ENCODE peak calls at places on chromosomes 13 and 19, in four cellular contexts. I is fibroblast of mammary gland; L is neural crest cell; Y is CD8-positive, alpha-beta T cell. W is an unnamed sample.

GRCh38 chr13:112931028-112931934 is 37.7 kb upstream of the MCF2L start:
- DNase-seq in I (peak), L (peak), Y (no peak), W (no peak)

GRCh38 chr13:107208889-107209288 is 641.0 kb upstream of the ARGLU1 start:
- DNase-seq in I (no peak), L (no peak), Y (no peak), W (no peak)

GRCh38 chr19:15249560-15249874 is 17.3 kb upstream of the EPHX3 start:
- DNase-seq in I (no peak), L (no peak), Y (no peak), W (no peak)

GRCh38 chr19:5372572-5373200 is 32.1 kb upstream of the PTPRS start:
- DNase-seq in I (no peak), L (no peak), Y (no peak), W (no peak)

GRCh38 chr13:35565273-35565672 is 88.8 kb upstream of the MAB21L1 start:
- DNase-seq in I (no peak), L (no peak), Y (no peak), W (no peak)

GRCh38 chr13:33934343-33934742 is 116.4 kb downstream of the RFC3 start:
- DNase-seq in I (no peak), L (no peak), Y (no peak), W (no peak)

GRCh38 chr19:18239303-18239702 is 13.1 kb upstream of the PDE4C start:
- DNase-seq in I (no peak), L (no peak), Y (no peak), W (no peak)

GRCh38 chr13:78137404-78138142 is 218.9 kb upstream of the EDNRB start:
- DNase-seq in I (peak), L (peak), Y (no peak), W (peak)

GRCh38 chr19:48813123-48813911 is 2.5 kb upstream of the BCAT2 start:
- DNase-seq in I (no peak), L (no peak), Y (no peak), W (peak)

GRCh38 chr19:19659646-19660245 is 3.7 kb downstream of the ATP13A1 start:
- DNase-seq in I (no peak), L (no peak), Y (no peak), W (no peak)

GRCh38 chr19:54674021-54674617 is 11.3 kb downstream of the LILRB4 start:
- DNase-seq in I (peak), L (no peak), Y (no peak), W (peak)

GRCh38 chr19:29711584-29712132 is 3.4 kb downstream of the C19orf12 start:
- DNase-seq in I (no peak), L (no peak), Y (no peak), W (no peak)

GRCh38 chr13:77751513-77752456 is 54.3 kb downstream of the SLAIN1 start:
- DNase-seq in I (peak), L (peak), Y (no peak), W (peak)

GRCh38 chr13:33349996-33350826 is 64.7 kb upstream of the STARD13 start:
- DNase-seq in I (peak), L (peak), Y (no peak), W (peak)

GRCh38 chr19:49338023-49338677 is 2.9 kb downstream of the CD37 start:
- DNase-seq in I (no peak), L (no peak), Y (no peak), W (peak)

GRCh38 chr19:10289836-10290438 is at the start of gene ICAM5:
- DNase-seq in I (no peak), L (no peak), Y (no peak), W (no peak)

GRCh38 chr19:15616627-15617270 is 1.7 kb downstream of the CYP4F8 start:
- DNase-seq in I (no peak), L (no peak), Y (no peak), W (no peak)

GRCh38 chr19:48578891-48579290 is 26.9 kb downstream of the SULT2B1 start:
- DNase-seq in I (no peak), L (no peak), Y (no peak), W (no peak)

GRCh38 chr13:73138276-73138950 is 79.6 kb downstream of the KLF5 start:
- DNase-seq in I (peak), L (no peak), Y (no peak), W (no peak)

GRCh38 chr13:24630851-24631341 is 49.3 kb upstream of the ATP12A start:
- DNase-seq in I (peak), L (no peak), Y (no peak), W (no peak)

GRCh38 chr19:282501-282900 is 8.7 kb downstream of the PLPP2 start:
- DNase-seq in I (no peak), L (no peak), Y (no peak), W (no peak)

GRCh38 chr13:85520445-85520844 is 278.8 kb downstream of the SLITRK6 start:
- DNase-seq in I (peak), L (no peak), Y (no peak), W (no peak)

GRCh38 chr19:4057913-4058695 is 8.6 kb downstream of the ZBTB7A start:
- DNase-seq in I (peak), L (no peak), Y (no peak), W (no peak)

GRCh38 chr13:112618501-112618900 is 30.5 kb upstream of the TUBGCP3 start:
- DNase-seq in I (no peak), L (no peak), Y (no peak), W (no peak)

GRCh38 chr13:25300861-25301346 is 521 bp upstream of the NUP58 start:
- DNase-seq in I (peak), L (no peak), Y (no peak), W (no peak)

GRCh38 chr13:50449465-50449864 is 394.0 kb downstream of the DLEU7 start:
- DNase-seq in I (no peak), L (no peak), Y (no peak), W (no peak)

GRCh38 chr13:65894049-65894448 is 1336.1 kb downstream of the PCDH9 start:
- DNase-seq in I (no peak), L (no peak), Y (no peak), W (no peak)

GRCh38 chr19:44677019-44677809 is 5.9 kb downstream of the CEACAM19 start:
- DNase-seq in I (peak), L (no peak), Y (no peak), W (no peak)

GRCh38 chr13:32384702-32385101 is 43.2 kb downstream of the N4BP2L1 start:
- DNase-seq in I (no peak), L (no peak), Y (no peak), W (no peak)

GRCh38 chr19:35089554-35089953 is 26.1 kb upstream of the FXYD3 start:
- DNase-seq in I (no peak), L (no peak), Y (no peak), W (no peak)

GRCh38 chr19:56111601-56112312 is 9.3 kb downstream of the ZNF787 start:
- DNase-seq in I (no peak), L (no peak), Y (peak), W (peak)

GRCh38 chr13:49821216-49821820 is 28.8 kb upstream of the KPNA3 start:
- DNase-seq in I (no peak), L (no peak), Y (no peak), W (no peak)

GRCh38 chr13:32228330-32229041 is 86.7 kb downstream of the ZAR1L start:
- DNase-seq in I (peak), L (no peak), Y (no peak), W (no peak)

GRCh38 chr13:85709721-85710120 is 89.5 kb downstream of the SLITRK6 start:
- DNase-seq in I (no peak), L (no peak), Y (no peak), W (no peak)

GRCh38 chr13:73879346-73880020 is 254.7 kb downstream of the KLF12 start:
- DNase-seq in I (no peak), L (no peak), Y (no peak), W (no peak)

GRCh38 chr13:30576528-30576927 is 41.2 kb upstream of the USPL1 start:
- DNase-seq in I (peak), L (no peak), Y (peak), W (no peak)

GRCh38 chr19:46717034-46717715 is at the start of gene PRKD2:
- DNase-seq in I (peak), L (peak), Y (peak), W (peak)

GRCh38 chr19:46714523-46715106 is 2.3 kb downstream of the PRKD2 start:
- DNase-seq in I (no peak), L (no peak), Y (peak), W (peak)

GRCh38 chr19:46715620-46716012 is 1.3 kb downstream of the PRKD2 start:
- DNase-seq in I (no peak), L (no peak), Y (no peak), W (no peak)

GRCh38 chr19:46716672-46717033 is 261 bp downstream of the PRKD2 start:
- DNase-seq in I (no peak), L (no peak), Y (no peak), W (peak)

GRCh38 chr19:46716013-46716671 is 772 bp downstream of the PRKD2 start:
- DNase-seq in I (no peak), L (peak), Y (no peak), W (no peak)
- TF ChIP-seq CTCF in I (no peak), L (peak), Y (no peak), W (no peak)

GRCh38 chr19:41321600-41322270 is 11.8 kb downstream of the CCDC97 start:
- DNase-seq in I (peak), L (peak), Y (no peak), W (peak)
- TF ChIP-seq CTCF in I (peak), L (peak), Y (no peak), W (peak)

GRCh38 chr13:23161176-23161825 is 19.5 kb upstream of the SGCG start:
- DNase-seq in I (no peak), L (no peak), Y (no peak), W (no peak)

GRCh38 chr13:23159587-23160240 is 21.1 kb upstream of the SGCG start:
- DNase-seq in I (no peak), L (peak), Y (no peak), W (peak)

GRCh38 chr13:23160241-23161175 is 20.3 kb upstream of the SGCG start:
- DNase-seq in I (no peak), L (peak), Y (no peak), W (peak)

DNA sequence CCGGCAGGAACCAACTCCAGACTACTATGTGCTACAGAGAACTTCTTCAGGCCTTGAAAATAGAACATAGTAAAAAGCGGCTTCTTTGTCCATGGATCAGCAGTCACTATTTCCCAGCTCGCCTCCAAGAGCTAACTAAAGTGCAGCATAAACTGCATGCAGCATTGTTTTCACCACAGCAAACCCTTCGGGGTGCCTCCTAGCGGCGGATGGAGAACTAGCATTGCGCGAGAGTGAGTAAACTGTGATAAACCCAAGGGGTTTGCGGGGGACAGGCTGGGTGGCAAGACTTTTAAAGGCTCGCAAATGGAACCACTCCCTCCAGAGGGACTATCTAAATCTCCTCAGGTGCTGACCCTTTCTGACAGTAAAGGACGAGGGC is 21.6 kb upstream of the SGCG start:
- DNase-seq in I (peak), L (peak), Y (no peak), W (peak)
- TF ChIP-seq CTCF in I (peak), L (peak), Y (no peak), W (peak)

GRCh38 chr13:42875448-42876269 is 94.3 kb downstream of the FAM216B start:
- DNase-seq in I (peak), L (peak), Y (no peak), W (peak)
- TF ChIP-seq CTCF in I (peak), L (peak), Y (no peak), W (no peak)

GRCh38 chr13:44818016-44818415 is 171.3 kb downstream of the NUFIP1 start:
- DNase-seq in I (no peak), L (no peak), Y (no peak), W (no peak)

GRCh38 chr13:44819762-44820161 is 169.5 kb downstream of the NUFIP1 start:
- DNase-seq in I (no peak), L (no peak), Y (no peak), W (no peak)

GRCh38 chr13:44819245-44819644 is 170.0 kb downstream of the NUFIP1 start:
- DNase-seq in I (peak), L (no peak), Y (no peak), W (no peak)

GRCh38 chr13:44816701-44817684 is 172.3 kb downstream of the NUFIP1 start:
- DNase-seq in I (peak), L (no peak), Y (no peak), W (no peak)

DNA sequence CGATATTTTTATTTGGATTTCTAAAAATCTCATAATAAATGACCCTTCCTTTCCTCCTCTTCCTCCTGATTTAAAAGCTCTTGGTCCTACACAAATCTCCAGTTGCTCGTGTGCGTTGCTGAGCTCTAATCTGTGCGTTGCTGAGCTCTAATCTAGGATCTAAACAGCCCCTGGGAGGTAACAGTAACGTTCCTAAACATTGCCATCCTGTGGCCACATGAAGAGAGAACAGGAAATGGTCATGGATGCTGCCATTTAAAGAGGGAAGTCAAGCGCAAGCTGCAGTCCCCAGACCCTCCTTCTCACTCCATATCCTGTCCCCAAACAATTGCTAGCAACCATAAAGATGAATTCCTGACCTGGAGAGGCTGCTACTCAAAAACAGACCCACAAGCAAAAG is 170.8 kb downstream of the NUFIP1 start:
- DNase-seq in I (peak), L (no peak), Y (no peak), W (no peak)
- TF ChIP-seq CTCF in I (peak), L (peak), Y (no peak), W (no peak)

GRCh38 chr13:62544928-62545327 is 1129.3 kb upstream of the PCDH20 start:
- DNase-seq in I (no peak), L (no peak), Y (no peak), W (no peak)
- TF ChIP-seq CTCF in I (no peak), L (no peak), Y (no peak), W (no peak)

GRCh38 chr19:45801603-45802175 is 9.0 kb upstream of the DMWD start:
- DNase-seq in I (no peak), L (no peak), Y (no peak), W (no peak)

GRCh38 chr19:45805719-45806118 is 9.4 kb downstream of the RSPH6A start:
- DNase-seq in I (no peak), L (no peak), Y (no peak), W (no peak)

GRCh38 chr19:45804959-45805230 is 10.2 kb downstream of the RSPH6A start:
- DNase-seq in I (no peak), L (no peak), Y (no peak), W (no peak)

GRCh38 chr19:45800009-45800553 is 7.4 kb upstream of the DMWD start:
- DNase-seq in I (peak), L (no peak), Y (no peak), W (no peak)

DNA sequence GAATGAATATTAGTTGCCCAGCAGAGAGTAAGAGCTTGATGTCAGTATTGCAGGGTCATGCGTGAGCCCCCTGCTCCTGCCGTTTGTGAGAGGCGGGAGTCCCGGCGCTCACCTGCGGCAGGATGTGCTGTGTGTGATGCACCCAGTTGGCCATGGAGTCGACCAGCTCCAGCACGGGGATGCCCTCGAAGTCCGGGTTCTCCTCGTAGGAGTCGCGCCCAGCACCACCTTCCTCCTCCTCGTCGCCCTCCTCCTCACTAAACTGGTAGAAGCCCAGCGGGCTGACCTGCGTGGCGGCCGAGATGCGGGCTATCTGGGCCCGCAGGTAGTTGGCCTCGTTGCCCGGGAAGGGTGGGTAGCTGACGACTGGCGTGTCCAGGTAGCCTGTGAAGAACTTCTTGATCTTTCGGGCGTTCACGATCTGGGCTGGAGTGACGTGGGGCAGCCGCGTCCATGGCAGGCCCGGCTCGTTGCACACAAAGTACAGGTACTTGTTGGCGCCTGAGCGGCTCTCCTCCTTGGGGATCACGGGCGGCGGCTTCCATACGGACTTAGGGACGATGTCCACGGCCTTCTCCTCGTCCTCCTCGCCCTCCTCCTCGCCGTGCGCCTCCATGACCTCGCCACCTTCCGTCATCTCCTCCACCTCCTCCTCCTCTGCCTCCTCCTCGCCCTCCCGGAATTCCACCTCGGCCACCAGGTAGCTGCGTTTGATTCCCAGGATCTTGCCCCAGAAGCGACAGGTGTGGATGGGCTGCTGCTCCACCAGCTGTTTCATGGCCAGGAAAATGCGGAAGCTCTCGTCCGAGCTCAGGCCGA is 10.8 kb downstream of the RSPH6A start:
- DNase-seq in I (no peak), L (no peak), Y (no peak), W (no peak)
- TF ChIP-seq CTCF in I (no peak), L (no peak), Y (no peak), W (no peak)

GRCh38 chr13:71672527-71672926 is 194.5 kb downstream of the DACH1 start:
- DNase-seq in I (no peak), L (no peak), Y (no peak), W (no peak)
- TF ChIP-seq CTCF in I (no peak), L (peak), Y (no peak), W (no peak)

GRCh38 chr13:20331419-20331818 is 99.3 kb upstream of the GJB6 start:
- DNase-seq in I (no peak), L (no peak), Y (no peak), W (no peak)
- TF ChIP-seq CTCF in I (no peak), L (no peak), Y (no peak), W (no peak)

W was measured in GM20000.